ENCODE peak calls at places on chromosomes 6 and 20, in seven cellular contexts. O, C, G, W, Q, B and R are unnamed samples. For H3K36me3, the result is how much of the 10 kb centered on the place peaks cover.

GRCh38 chr6:3283641-3284435 is 25.1 kb downstream of the PSMG4 start:
- DNase-seq in O (no peak), C (no peak), G (no peak), W (no peak), Q (no peak), B (no peak), R (no peak)

GRCh38 chr6:79544939-79545450 is 7.8 kb upstream of the LCA5 start:
- DNase-seq in O (peak), C (peak), G (peak), W (peak), Q (peak), B (peak), R (peak)

GRCh38 chr6:159151266-159151855 is 17.8 kb upstream of the FNDC1 start:
- DNase-seq in O (no peak), C (peak), G (peak), W (no peak), Q (peak), B (peak), R (no peak)

GRCh38 chr20:64146301-64146935 is 17.8 kb upstream of the MYT1 start:
- DNase-seq in O (peak), C (peak), G (no peak), W (no peak), Q (no peak), B (no peak), R (no peak)

GRCh38 chr6:44057238-44057930 is 69.9 kb downstream of the MRPL14 start:
- DNase-seq in O (no peak), C (no peak), G (no peak), W (no peak), Q (no peak), B (peak), R (no peak)

GRCh38 chr6:163123098-163123497 is 291.4 kb upstream of the QKI start:
- DNase-seq in O (no peak), C (no peak), G (no peak), W (no peak), Q (no peak), B (no peak), R (peak)

GRCh38 chr6:17894905-17895304 is 92.5 kb downstream of the KIF13A start:
- DNase-seq in O (no peak), C (no peak), G (no peak), W (no peak), Q (no peak), B (no peak), R (no peak)

GRCh38 chr20:6768228-6769185 is 1.0 kb downstream of the BMP2 start:
- DNase-seq in O (peak), C (peak), G (no peak), W (no peak), Q (no peak), B (no peak), R (no peak)

GRCh38 chr6:33423777-33424176 is 3.9 kb downstream of the SYNGAP1 start:
- DNase-seq in O (no peak), C (no peak), G (no peak), W (no peak), Q (no peak), B (no peak), R (no peak)

GRCh38 chr6:71678081-71678480 is 208.3 kb upstream of the RIMS1 start:
- DNase-seq in O (no peak), C (no peak), G (no peak), W (no peak), Q (no peak), B (no peak), R (no peak)

GRCh38 chr6:158897236-158897635 is 78.1 kb upstream of the EZR start:
- DNase-seq in O (no peak), C (no peak), G (no peak), W (no peak), Q (no peak), B (no peak), R (no peak)

GRCh38 chr6:170031096-170031471 is 259.8 kb downstream of the DLL1 start:
- DNase-seq in O (no peak), C (no peak), G (no peak), W (no peak), Q (no peak), B (no peak), R (no peak)

GRCh38 chr6:5290500-5290899 is 29.2 kb downstream of the FARS2 start:
- DNase-seq in O (no peak), C (no peak), G (no peak), W (no peak), Q (peak), B (no peak), R (no peak)

GRCh38 chr20:62805711-62806382 is 1.2 kb downstream of the OGFR start:
- DNase-seq in O (no peak), C (no peak), G (no peak), W (no peak), Q (peak), B (no peak), R (no peak)

GRCh38 chr6:10730254-10730653 is 7.4 kb downstream of the TMEM14C start:
- DNase-seq in O (peak), C (no peak), G (no peak), W (no peak), Q (no peak), B (no peak), R (no peak)

GRCh38 chr20:63636752-63637633 is 10.1 kb upstream of the GMEB2 start:
- DNase-seq in O (no peak), C (no peak), G (no peak), W (no peak), Q (no peak), B (peak), R (no peak)

GRCh38 chr20:53706511-53707031 is 112.9 kb upstream of the ZNF217 start:
- DNase-seq in O (no peak), C (no peak), G (no peak), W (peak), Q (no peak), B (no peak), R (no peak)

GRCh38 chr6:77466055-77467028 is 3.1 kb upstream of the HTR1B start:
- DNase-seq in O (peak), C (peak), G (no peak), W (no peak), Q (peak), B (no peak), R (no peak)

GRCh38 chr6:74369556-74369993 is 673.6 kb downstream of the CD109 start:
- DNase-seq in O (no peak), C (no peak), G (no peak), W (no peak), Q (no peak), B (no peak), R (no peak)

GRCh38 chr6:152636675-152637421 is at the start of gene SYNE1:
- DNase-seq in O (peak), C (peak), G (no peak), W (no peak), Q (no peak), B (no peak), R (no peak)

GRCh38 chr6:111837007-111837406 is 36.2 kb downstream of the FYN start:
- DNase-seq in O (no peak), C (no peak), G (no peak), W (no peak), Q (no peak), B (no peak), R (no peak)

GRCh38 chr6:146113055-146113623 is 84.3 kb downstream of the GRM1 start:
- DNase-seq in O (no peak), C (no peak), G (no peak), W (no peak), Q (no peak), B (no peak), R (no peak)

GRCh38 chr6:124389127-124389526 is 573.1 kb upstream of the RNF217 start:
- DNase-seq in O (no peak), C (no peak), G (no peak), W (no peak), Q (no peak), B (no peak), R (no peak)

GRCh38 chr6:136334853-136335252 is 45.2 kb upstream of the BCLAF1 start:
- DNase-seq in O (peak), C (no peak), G (no peak), W (no peak), Q (no peak), B (no peak), R (no peak)

GRCh38 chr6:21404577-21404976 is 189.0 kb upstream of the SOX4 start:
- DNase-seq in O (no peak), C (no peak), G (no peak), W (no peak), Q (no peak), B (no peak), R (no peak)

GRCh38 chr6:56226946-56227879 is 20.2 kb downstream of the COL21A1 start:
- DNase-seq in O (no peak), C (no peak), G (no peak), W (no peak), Q (no peak), B (no peak), R (no peak)

GRCh38 chr6:169904051-169904922 is 152.9 kb downstream of the ERMARD start:
- DNase-seq in O (no peak), C (no peak), G (no peak), W (no peak), Q (no peak), B (no peak), R (no peak)

GRCh38 chr6:41466437-41466990 is 79.7 kb upstream of the FOXP4 start:
- DNase-seq in O (no peak), C (no peak), G (no peak), W (no peak), Q (no peak), B (no peak), R (no peak)

GRCh38 chr20:50578778-50579165 is 68.6 kb downstream of the PTPN1 start:
- DNase-seq in O (no peak), C (no peak), G (no peak), W (no peak), Q (no peak), B (no peak), R (no peak)
- H3K36me3 ChIP-seq in O (under half), C (under half), G (under half), W (under half), Q (half or more), B (half or more), R (half or more)

GRCh38 chr6:1317302-1317815 is 5.5 kb downstream of the FOXQ1 start:
- DNase-seq in O (no peak), C (no peak), G (no peak), W (no peak), Q (no peak), B (no peak), R (no peak)

GRCh38 chr6:1315201-1315559 is 3.3 kb downstream of the FOXQ1 start:
- DNase-seq in O (no peak), C (no peak), G (no peak), W (no peak), Q (no peak), B (no peak), R (no peak)

GRCh38 chr6:1318036-1318435 is 6.1 kb downstream of the FOXQ1 start:
- DNase-seq in O (no peak), C (no peak), G (no peak), W (no peak), Q (no peak), B (no peak), R (no peak)

GRCh38 chr6:1315560-1316386 is 3.9 kb downstream of the FOXQ1 start:
- DNase-seq in O (no peak), C (no peak), G (no peak), W (no peak), Q (peak), B (no peak), R (no peak)

DNA sequence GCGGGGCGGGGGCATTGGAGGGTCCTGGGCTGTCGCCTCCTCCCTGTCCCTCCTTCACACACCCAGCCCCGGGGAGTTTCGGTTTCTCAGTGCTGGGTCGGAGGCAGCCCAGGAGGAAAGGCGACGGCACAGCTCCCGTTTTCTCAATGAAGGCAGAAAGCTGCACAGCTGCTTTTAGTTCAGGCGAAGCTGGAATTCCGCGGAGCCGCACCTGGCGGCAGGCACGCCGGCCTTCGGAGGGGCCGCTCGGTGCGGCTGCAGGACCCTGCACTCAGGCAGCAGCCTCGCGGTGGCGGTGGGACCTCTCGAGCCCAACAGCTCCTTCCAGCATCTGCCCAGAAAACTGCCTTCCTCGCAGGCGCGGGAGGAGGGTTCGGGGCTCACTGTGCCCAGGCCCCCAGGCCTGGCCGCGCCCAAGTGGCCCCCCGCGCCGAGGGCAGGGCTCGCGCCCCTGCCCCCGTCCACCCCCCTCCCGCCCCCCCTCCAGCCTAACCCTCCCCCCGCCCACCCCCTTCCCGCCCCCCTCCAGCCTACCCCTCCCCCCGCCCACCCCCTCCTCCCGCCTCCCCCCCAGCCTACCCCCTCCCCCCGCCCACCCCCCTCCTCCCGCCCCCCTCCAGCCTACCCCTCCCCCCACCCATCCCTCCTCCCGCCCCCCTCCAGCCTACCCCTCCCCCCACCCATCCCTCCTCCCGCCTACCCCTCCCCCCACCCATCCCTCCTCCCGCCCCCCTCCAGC is 4.8 kb downstream of the FOXQ1 start:
- DNase-seq in O (peak), C (peak), G (no peak), W (peak), Q (peak), B (no peak), R (no peak)
- H3K4me3 ChIP-seq in O (peak), C (peak), G (peak), W (no peak), Q (peak), B (no peak), R (no peak)

GRCh38 chr6:142542704-142543233 is 241.0 kb downstream of the ADGRG6 start:
- DNase-seq in O (no peak), C (no peak), G (peak), W (no peak), Q (no peak), B (no peak), R (no peak)
- TF ChIP-seq YY1 in O (no peak), C (no peak), G (no peak), W (no peak), Q (no peak), B (no peak), R (no peak)

DNA sequence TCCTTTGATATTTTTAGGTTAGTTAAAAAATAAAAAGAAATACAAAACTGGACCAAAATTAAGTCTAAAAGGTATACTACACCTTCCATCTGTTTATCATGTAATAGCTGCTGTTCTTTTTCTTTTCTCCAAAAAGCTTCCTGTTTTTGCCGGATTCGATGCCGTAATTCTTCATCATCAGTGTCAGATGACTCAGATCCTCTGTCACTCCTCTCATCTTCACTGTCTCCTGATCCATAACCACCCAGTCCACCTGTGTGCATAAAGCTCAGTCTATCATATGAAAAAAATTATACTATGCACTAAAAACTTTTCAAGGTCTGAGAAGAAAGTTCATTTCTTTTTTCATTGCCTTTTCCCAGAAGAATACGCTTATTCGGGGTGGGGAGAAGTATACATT is 8.5 kb upstream of the COQ3 start:
- DNase-seq in O (no peak), C (no peak), G (no peak), W (no peak), Q (no peak), B (no peak), R (no peak)
- H3K36me3 ChIP-seq in O (half or more), C (half or more), G (half or more), W (under half), Q (half or more), B (half or more), R (half or more)

GRCh38 chr6:24683297-24684296 is 16.7 kb downstream of the ACOT13 start:
- DNase-seq in O (no peak), C (no peak), G (no peak), W (no peak), Q (no peak), B (no peak), R (peak)

GRCh38 chr6:24686408-24686807 is 19.5 kb downstream of the ACOT13 start:
- DNase-seq in O (no peak), C (no peak), G (no peak), W (no peak), Q (no peak), B (no peak), R (no peak)

DNA sequence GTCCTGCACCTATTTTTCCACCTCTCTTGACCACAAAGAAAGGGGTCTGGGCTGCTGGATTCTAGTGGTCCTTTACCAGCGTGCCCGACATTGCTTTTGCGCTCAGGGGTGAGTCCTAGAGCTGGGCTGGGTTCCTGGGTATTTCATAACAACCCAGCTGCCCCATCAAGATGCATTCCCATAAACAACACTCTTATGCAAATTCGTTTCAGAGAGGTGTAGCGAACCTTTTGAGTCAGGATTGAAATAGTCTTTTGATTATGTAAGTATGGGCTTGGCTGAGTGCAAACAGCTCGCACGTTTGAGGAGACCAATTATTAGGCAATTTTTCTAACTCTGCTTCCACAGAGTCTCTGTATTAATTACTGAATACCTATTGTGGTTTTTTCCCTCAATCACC is 13.7 kb downstream of the ACOT13 start:
- DNase-seq in O (no peak), C (no peak), G (no peak), W (no peak), Q (no peak), B (no peak), R (no peak)
- H3K4me3 ChIP-seq in O (no peak), C (no peak), G (no peak), W (no peak), Q (no peak), B (no peak), R (no peak)

DNA sequence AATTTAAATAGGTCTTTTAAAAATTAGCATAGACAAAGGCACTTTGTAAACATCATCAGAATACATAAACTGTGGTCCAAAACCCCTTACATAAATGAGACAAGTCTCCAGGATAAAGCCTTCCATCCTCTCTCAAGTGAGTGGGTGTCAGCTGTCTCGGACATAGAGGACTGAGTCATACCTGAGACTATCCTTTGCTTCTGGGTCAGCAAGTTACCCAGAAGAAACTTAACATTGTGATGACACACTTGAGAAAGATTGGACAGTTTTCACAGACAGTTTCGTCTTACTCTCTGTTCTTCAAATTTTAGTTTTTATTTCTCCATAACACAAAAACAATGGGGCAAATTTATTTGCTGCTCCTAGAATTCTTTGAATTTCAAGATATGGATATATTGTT is 838.0 kb downstream of the DHX35 start:
- DNase-seq in O (no peak), C (no peak), G (no peak), W (peak), Q (no peak), B (no peak), R (no peak)
- TF ChIP-seq YY1 in O (no peak), C (no peak), G (no peak), W (no peak), Q (no peak), B (no peak), R (no peak)

GRCh38 chr20:15802020-15802419 is 771.2 kb downstream of the KIF16B start:
- DNase-seq in O (no peak), C (no peak), G (no peak), W (no peak), Q (no peak), B (no peak), R (no peak)

GRCh38 chr20:15799871-15800270 is 773.4 kb downstream of the KIF16B start:
- DNase-seq in O (no peak), C (no peak), G (no peak), W (no peak), Q (no peak), B (no peak), R (no peak)
- H3K36me3 ChIP-seq in O (under half), C (under half), G (under half), W (under half), Q (under half), B (under half), R (under half)